ENCODE peak calls at places on chromosome 20, in five cellular contexts. F is progenitor cell of endocrine pancreas, T is kidney tubule cell, I is HT1080, H is LHCN-M2. W is an unnamed sample.

GRCh38 chr20:610130-611046 is at the start of gene TCF15:
- DNase-seq in F (no peak), T (peak; percentile 24), I (no peak), H (no peak), W (peak; percentile 9)

GRCh38 chr20:63087872-63088680 is 81.3 kb upstream of the BHLHE23 start:
- DNase-seq in F (no peak), T (no peak), I (no peak), H (no peak), W (no peak)

GRCh38 chr20:10619427-10619826 is 54.4 kb downstream of the JAG1 start:
- DNase-seq in F (no peak), T (peak; percentile 63), I (peak; percentile 84), H (peak; percentile 88), W (no peak)

GRCh38 chr20:34583524-34583923 is 25.0 kb downstream of the MAP1LC3A start:
- DNase-seq in F (no peak), T (no peak), I (no peak), H (no peak), W (no peak)

GRCh38 chr20:60126975-60127374 is 168.8 kb downstream of the CDH26 start:
- DNase-seq in F (no peak), T (no peak), I (no peak), H (no peak), W (no peak)

GRCh38 chr20:57707320-57707719 is 2.5 kb downstream of the PMEPA1 start:
- DNase-seq in F (no peak), T (no peak), I (no peak), H (no peak), W (no peak)

GRCh38 chr20:1907586-1907985 is 12.4 kb downstream of the SIRPA start:
- DNase-seq in F (no peak), T (peak; percentile 84), I (peak; percentile 80), H (peak; percentile 81), W (no peak)

GRCh38 chr20:57384486-57384885 is 6.7 kb upstream of the RBM38 start:
- DNase-seq in F (no peak), T (no peak), I (no peak), H (no peak), W (no peak)

GRCh38 chr20:61840661-61841455 is 224.8 kb downstream of the TAF4 start:
- DNase-seq in F (no peak), T (no peak), I (no peak), H (no peak), W (no peak)

GRCh38 chr20:59645761-59646171 is 41.4 kb downstream of the PHACTR3 start:
- DNase-seq in F (no peak), T (peak; percentile 11), I (no peak), H (no peak), W (no peak)

GRCh38 chr20:48025661-48026060 is 240.4 kb upstream of the SULF2 start:
- DNase-seq in F (no peak), T (peak; percentile 37), I (peak; percentile 24), H (peak; percentile 17), W (no peak)

GRCh38 chr20:22414354-22414753 is 170.0 kb downstream of the FOXA2 start:
- DNase-seq in F (no peak), T (peak; percentile 40), I (peak; percentile 14), H (peak; percentile 43), W (no peak)

GRCh38 chr20:2919518-2920245 is 46.4 kb downstream of the PTPRA start:
- DNase-seq in F (no peak), T (peak; percentile 40), I (no peak), H (no peak), W (no peak)

GRCh38 chr20:41664584-41664983 is 46.4 kb upstream of the CHD6 start:
- DNase-seq in F (no peak), T (no peak), I (peak; percentile 59), H (peak; percentile 8), W (no peak)

GRCh38 chr20:35592339-35592960 is 23.2 kb upstream of the SPAG4 start:
- DNase-seq in F (no peak), T (no peak), I (no peak), H (no peak), W (no peak)

GRCh38 chr20:63483834-63484233 is 11.4 kb upstream of the KCNQ2 start:
- DNase-seq in F (no peak), T (peak; percentile 9), I (no peak), H (no peak), W (no peak)

GRCh38 chr20:56628015-56628872 is 862 bp upstream of the TFAP2C start:
- DNase-seq in F (no peak), T (peak; percentile 28), I (no peak), H (no peak), W (peak; percentile 5)

GRCh38 chr20:52083627-52084232 is 107.8 kb downstream of the ZFP64 start:
- DNase-seq in F (peak; percentile 38), T (peak; percentile 50), I (peak; percentile 12), H (peak; percentile 40), W (peak; percentile 26)

GRCh38 chr20:17614176-17614811 is 44.4 kb downstream of the DSTN start:
- DNase-seq in F (no peak), T (peak; percentile 35), I (no peak), H (no peak), W (no peak)

GRCh38 chr20:36462440-36463211 is 78.7 kb upstream of the MYL9 start:
- DNase-seq in F (no peak), T (peak; percentile 83), I (peak; percentile 76), H (peak; percentile 48), W (no peak)

GRCh38 chr20:1301031-1301529 is 27.9 kb downstream of the SDCBP2 start:
- DNase-seq in F (no peak), T (peak; percentile 78), I (peak; percentile 91), H (peak; percentile 35), W (peak; percentile 58)

W was measured in T-helper 2 cell treated with Interferon-gamma antibody and Interleukin-4, amounts not matched to agents 5 μg/mL and 100 μg/mL, for 36 hours.